ENCODE peak calls at places on chromosomes 16 and 17, in six cellular contexts. W is uterus; D is NCI-H1436; Z is stimulated activated CD8-positive, alpha-beta memory T cell treated with anti-CD3 and anti-CD28 coated beads, Interleukin-12 subunit alpha, Interleukin-12 subunit beta, amount 100 ng/mL, for 4 hours; M is activated naive CD4-positive, alpha-beta T cell treated with Interleukin-2 at 50 U/mL for 16 hours; B is nephron progenitor cell. R is an unnamed sample.

GRCh38 chr17:77484096-77484495 is 343.3 kb downstream of the SEC14L1 start:
- DNase-seq in W (no peak), D (no peak), Z (no peak), M (no peak), B (no peak), R (no peak)

GRCh38 chr17:38871247-38871991 is 1.6 kb downstream of the LASP1 start:
- DNase-seq in W (peak), D (no peak), Z (peak), M (peak), B (peak), R (peak)

GRCh38 chr16:15518412-15519351 is 84.3 kb downstream of the BMERB1 start:
- DNase-seq in W (peak), D (no peak), Z (no peak), M (no peak), B (no peak), R (peak)

GRCh38 chr17:2040219-2040827 is 1.5 kb upstream of the OVCA2 start:
- DNase-seq in W (peak), D (no peak), Z (no peak), M (no peak), B (no peak), R (no peak)

GRCh38 chr16:83393196-83393981 is 414.4 kb upstream of the HSBP1 start:
- DNase-seq in W (no peak), D (no peak), Z (no peak), M (no peak), B (no peak), R (peak)

GRCh38 chr17:74858672-74859438 is 830 bp downstream of the GRIN2C start:
- DNase-seq in W (no peak), D (no peak), Z (no peak), M (no peak), B (no peak), R (no peak)

GRCh38 chr17:7838291-7839075 is 4.5 kb downstream of the KDM6B start:
- DNase-seq in W (no peak), D (peak), Z (no peak), M (no peak), B (peak), R (no peak)

GRCh38 chr16:31215287-31216115 is 1.4 kb downstream of the PYDC1 start:
- DNase-seq in W (peak), D (peak), Z (no peak), M (peak), B (peak), R (no peak)

GRCh38 chr16:4852221-4852872 is 5.1 kb downstream of the UBN1 start:
- DNase-seq in W (no peak), D (no peak), Z (no peak), M (no peak), B (no peak), R (no peak)

R was measured in stromal cell of bone marrow.